ENCODE peak calls at places on chromosomes 2 and 18, in eight cellular contexts. Z is GM23338; C is stimulated activated CD4-positive, alpha-beta T cell treated with anti-CD3 and anti-CD28 coated beads, Interleukin-1b, Interleukin-23, amount 100 ng/mL, for 24 hours; I is activated CD4-positive, alpha-beta T cell treated with anti-CD3 and anti-CD28 coated beads for 4 hours; B is cardiac septum; L is MCF 10A; P is neural crest cell; S is Calu3. V is an unnamed sample.

GRCh38 chr2:136131484-136131960 is 13.6 kb upstream of the CXCR4 start:
- DNase-seq in S (no peak), I (peak), Z (no peak), P (no peak), C (no peak), L (no peak), B (no peak), V (no peak)

GRCh38 chr2:145158051-145158586 is 638.2 kb upstream of the ZEB2 start:
- DNase-seq in P (no peak), S (peak), L (peak), C (no peak), B (no peak), Z (no peak), I (no peak), V (peak)

GRCh38 chr2:153189091-153189490 is 289.5 kb downstream of the RPRM start:
- DNase-seq in S (no peak), P (no peak), Z (no peak), I (no peak), B (no peak), L (no peak), C (no peak), V (no peak)

GRCh38 chr2:167135691-167136090 is 247.4 kb downstream of the XIRP2 start:
- DNase-seq in S (no peak), I (no peak), C (no peak), B (no peak), P (no peak), Z (no peak), L (no peak), V (no peak)

GRCh38 chr18:77021075-77021474 is 111.5 kb downstream of the MBP start:
- DNase-seq in P (no peak), I (no peak), S (no peak), B (no peak), C (no peak), L (no peak), Z (no peak), V (no peak)

GRCh38 chr2:191894681-191895147 is 47.8 kb upstream of the CAVIN2 start:
- DNase-seq in B (no peak), S (no peak), P (no peak), C (no peak), Z (no peak), I (no peak), L (peak), V (no peak)

GRCh38 chr2:113167115-113167932 is 6.4 kb upstream of the PSD4 start:
- DNase-seq in L (no peak), P (no peak), B (no peak), C (no peak), S (no peak), Z (no peak), I (no peak), V (no peak)

GRCh38 chr2:201969938-201970785 is 63.5 kb upstream of the FZD7 start:
- DNase-seq in C (no peak), L (no peak), P (no peak), I (no peak), S (no peak), Z (no peak), B (no peak), V (no peak)

GRCh38 chr2:194819367-194819766 is 837.7 kb upstream of the SLC39A10 start:
- DNase-seq in I (no peak), L (peak), C (no peak), Z (peak), B (no peak), S (peak), P (no peak), V (no peak)